ENCODE peak calls at places on chromosomes 6 and 20, in nine cellular contexts. U is CD8-positive, alpha-beta T cell; G is NCI-H524; Z is activated CD4-positive, alpha-beta T cell treated with anti-CD3 and anti-CD28 coated beads, Interleukin-2, amount 10 ng/mL, durations not matched to agents 7 days and 5 days; L is stimulated activated CD4-positive, alpha-beta T cell treated with anti-CD3 and anti-CD28 coated beads, Interleukin-12 subunit alpha, Interleukin-12 subunit beta, amount 100 ng/mL, for 48 hours; T is astrocyte of the cerebellum; S is glutamatergic neuron; O is hepatic stellate cell; R is IMR-90. H is an unnamed sample.

GRCh38 chr6:168198302-168199180 is 119.5 kb upstream of the FRMD1 start:
- DNase-seq in U (no peak), G (peak), Z (no peak), L (no peak), T (no peak), S (no peak), O (no peak), R (no peak), H (no peak)

GRCh38 chr6:155303361-155303870 is 10.9 kb downstream of the TFB1M start:
- DNase-seq in U (no peak), G (no peak), Z (no peak), L (no peak), T (no peak), S (no peak), O (no peak), R (peak), H (no peak)

GRCh38 chr6:11806561-11807317 is 28.1 kb upstream of the ADTRP start:
- DNase-seq in U (no peak), G (no peak), Z (no peak), L (no peak), T (no peak), S (no peak), O (no peak), R (no peak), H (no peak)

GRCh38 chr20:46400828-46401477 is 5.5 kb downstream of the ELMO2 start:
- DNase-seq in U (no peak), G (no peak), Z (peak), L (no peak), T (no peak), S (no peak), O (no peak), R (peak), H (no peak)

GRCh38 chr6:168098431-168098861 is 19.4 kb upstream of the FRMD1 start:
- DNase-seq in U (no peak), G (no peak), Z (no peak), L (no peak), T (no peak), S (no peak), O (no peak), R (no peak), H (no peak)

GRCh38 chr6:1686117-1687098 is 76.7 kb downstream of the FOXC1 start:
- DNase-seq in U (no peak), G (peak), Z (no peak), L (no peak), T (peak), S (no peak), O (peak), R (peak), H (peak)

GRCh38 chr6:53437557-53438202 is 88.9 kb upstream of the ELOVL5 start:
- DNase-seq in U (no peak), G (peak), Z (peak), L (no peak), T (peak), S (no peak), O (peak), R (peak), H (peak)

GRCh38 chr6:157428418-157429202 is 47.6 kb downstream of the ZDHHC14 start:
- DNase-seq in U (no peak), G (no peak), Z (no peak), L (peak), T (no peak), S (no peak), O (no peak), R (peak), H (no peak)

GRCh38 chr6:73129653-73130443 is 95.4 kb downstream of the KHDC1L start:
- DNase-seq in U (peak), G (peak), Z (peak), L (peak), T (peak), S (peak), O (peak), R (peak), H (peak)

GRCh38 chr20:19974621-19975435 is 42.3 kb upstream of the NAA20 start:
- DNase-seq in U (no peak), G (peak), Z (no peak), L (no peak), T (peak), S (no peak), O (peak), R (peak), H (peak)

GRCh38 chr6:71383891-71384489 is 95.4 kb downstream of the OGFRL1 start:
- DNase-seq in U (no peak), G (peak), Z (peak), L (no peak), T (peak), S (no peak), O (peak), R (peak), H (no peak)

GRCh38 chr6:112372213-112372806 is 25.2 kb downstream of the RFPL4B start:
- DNase-seq in U (no peak), G (peak), Z (no peak), L (no peak), T (peak), S (no peak), O (no peak), R (peak), H (no peak)

GRCh38 chr20:35467339-35468224 is 12.2 kb downstream of the CEP250 start:
- DNase-seq in U (no peak), G (no peak), Z (no peak), L (no peak), T (no peak), S (no peak), O (peak), R (peak), H (no peak)

GRCh38 chr6:111173341-111173740 is 86.0 kb downstream of the SLC16A10 start:
- DNase-seq in U (no peak), G (no peak), Z (no peak), L (no peak), T (no peak), S (no peak), O (no peak), R (no peak), H (no peak)

GRCh38 chr20:51831891-51832675 is 29.8 kb upstream of the SALL4 start:
- DNase-seq in U (no peak), G (no peak), Z (no peak), L (no peak), T (no peak), S (no peak), O (no peak), R (peak), H (no peak)

GRCh38 chr6:99195986-99196655 is 153.4 kb downstream of the FAXC start:
- DNase-seq in U (no peak), G (no peak), Z (no peak), L (no peak), T (no peak), S (no peak), O (no peak), R (no peak), H (no peak)

GRCh38 chr20:64156136-64156885 is 7.9 kb upstream of the MYT1 start:
- DNase-seq in U (no peak), G (peak), Z (no peak), L (no peak), T (no peak), S (peak), O (no peak), R (no peak), H (no peak)

GRCh38 chr20:51848346-51848745 is 46.0 kb upstream of the SALL4 start:
- DNase-seq in U (no peak), G (no peak), Z (no peak), L (no peak), T (no peak), S (no peak), O (no peak), R (no peak), H (no peak)

GRCh38 chr20:63350597-63351379 is 10.4 kb downstream of the CHRNA4 start:
- DNase-seq in U (no peak), G (no peak), Z (no peak), L (no peak), T (no peak), S (no peak), O (no peak), R (no peak), H (no peak)

GRCh38 chr6:158939255-158940170 is 60.5 kb downstream of the RSPH3 start:
- DNase-seq in U (no peak), G (no peak), Z (no peak), L (no peak), T (no peak), S (no peak), O (peak), R (no peak), H (no peak)

H was measured in brain pericyte.